ENCODE peak calls at places on chromosomes 11 and 22, in nine cellular contexts. I is NCI-H2171 treated with DMSO at 0.1 percent for 48 hours, Z is left kidney, O is GOT3, E is endothelial cell, Q is stromal cell of bone marrow, B is fibroblast of lung, K is HL-60, C is activated gamma-delta T cell. J is an unnamed sample.

GRCh38 chr22:47112566-47112965 is 350.1 kb downstream of the TBC1D22A start:
- DNase-seq in I (peak), Z (no peak), O (no peak), E (no peak), Q (no peak), B (no peak), K (no peak), C (no peak), J (no peak)

GRCh38 chr22:49206281-49206680 is 621.4 kb downstream of the BRD1 start:
- DNase-seq in I (no peak), Z (no peak), O (no peak), E (no peak), Q (no peak), B (no peak), K (no peak), C (no peak), J (no peak)

GRCh38 chr22:36221799-36222751 is 17.3 kb downstream of the APOL2 start:
- DNase-seq in I (peak), Z (peak), O (no peak), E (peak), Q (no peak), B (peak), K (no peak), C (no peak), J (peak)

GRCh38 chr11:8382436-8383053 is 118.9 kb upstream of the LMO1 start:
- DNase-seq in I (no peak), Z (peak), O (no peak), E (no peak), Q (peak), B (peak), K (no peak), C (no peak), J (no peak)

GRCh38 chr11:44680982-44681597 is 45.7 kb upstream of the TSPAN18 start:
- DNase-seq in I (no peak), Z (no peak), O (no peak), E (no peak), Q (no peak), B (peak), K (no peak), C (no peak), J (peak)

GRCh38 chr11:75518771-75519653 is 6.7 kb downstream of the GDPD5 start:
- DNase-seq in I (no peak), Z (no peak), O (no peak), E (no peak), Q (no peak), B (no peak), K (no peak), C (no peak), J (no peak)

GRCh38 chr11:75562048-75562835 is at the start of gene SERPINH1:
- DNase-seq in I (peak), Z (peak), O (peak), E (peak), Q (peak), B (peak), K (no peak), C (peak), J (peak)

GRCh38 chr22:32318361-32318760 is 39.3 kb upstream of the RFPL3 start:
- DNase-seq in I (no peak), Z (no peak), O (no peak), E (no peak), Q (no peak), B (no peak), K (no peak), C (no peak), J (no peak)

GRCh38 chr11:1652778-1653540 is 23.4 kb downstream of the KRTAP5-5 start:
- DNase-seq in I (peak), Z (peak), O (peak), E (peak), Q (peak), B (peak), K (no peak), C (peak), J (peak)

GRCh38 chr22:48838846-48839730 is 988.6 kb downstream of the BRD1 start:
- DNase-seq in I (peak), Z (no peak), O (no peak), E (no peak), Q (no peak), B (no peak), K (no peak), C (no peak), J (no peak)

GRCh38 chr11:128544625-128545024 is 42.7 kb downstream of the ETS1 start:
- DNase-seq in I (no peak), Z (peak), O (no peak), E (no peak), Q (no peak), B (peak), K (no peak), C (no peak), J (no peak)

GRCh38 chr11:70312401-70313357 is 42.2 kb downstream of the PPFIA1 start:
- DNase-seq in I (no peak), Z (peak), O (no peak), E (no peak), Q (no peak), B (no peak), K (no peak), C (no peak), J (no peak)

GRCh38 chr11:803467-803742 is 1.6 kb downstream of the PIDD1 start:
- DNase-seq in I (no peak), Z (no peak), O (no peak), E (no peak), Q (no peak), B (no peak), K (no peak), C (no peak), J (no peak)

GRCh38 chr11:64165482-64165841 is 451 bp downstream of the MACROD1 start:
- DNase-seq in I (no peak), Z (peak), O (no peak), E (peak), Q (no peak), B (no peak), K (no peak), C (no peak), J (no peak)

GRCh38 chr22:23220485-23221350 is 40.4 kb downstream of the BCR start:
- DNase-seq in I (peak), Z (no peak), O (no peak), E (no peak), Q (peak), B (peak), K (peak), C (no peak), J (no peak)

GRCh38 chr22:49111085-49111484 is 716.6 kb downstream of the BRD1 start:
- DNase-seq in I (no peak), Z (no peak), O (no peak), E (no peak), Q (no peak), B (no peak), K (no peak), C (no peak), J (no peak)

GRCh38 chr11:17479284-17480214 is 2.9 kb upstream of the ABCC8 start:
- DNase-seq in I (peak), Z (peak), O (no peak), E (peak), Q (no peak), B (peak), K (no peak), C (no peak), J (no peak)

GRCh38 chr11:61972796-61973602 is 5.6 kb upstream of the FTH1 start:
- DNase-seq in I (no peak), Z (peak), O (no peak), E (no peak), Q (peak), B (no peak), K (no peak), C (no peak), J (no peak)

GRCh38 chr22:22578702-22579424 is 19.8 kb upstream of the PRAME start:
- DNase-seq in I (peak), Z (peak), O (no peak), E (no peak), Q (peak), B (peak), K (no peak), C (no peak), J (no peak)